ENCODE peak calls at places on chromosomes 13 and 19, in seven cellular contexts. N, D, V, O, S, R and G are unnamed samples.

GRCh38 chr13:48043789-48044503 is 6.4 kb downstream of the NUDT15 start:
- DNase-seq in O (no peak), S (peak; percentile 53), R (no peak), D (no peak), V (peak; percentile 56), N (no peak), G (no peak)

GRCh38 chr13:99289674-99290337 is 17.4 kb downstream of the GPR183 start:
- DNase-seq in N (no peak), S (no peak), D (no peak), O (no peak), V (no peak), R (no peak), G (no peak)

GRCh38 chr13:52644108-52644507 is 1.9 kb downstream of the HNRNPA1L2 start:
- DNase-seq in V (no peak), R (no peak), S (no peak), D (no peak), O (no peak), N (no peak), G (no peak)

GRCh38 chr19:37931941-37932655 is 25.1 kb downstream of the SIPA1L3 start:
- DNase-seq in O (peak; percentile 87), R (peak; percentile 70), V (peak; percentile 99), D (peak; percentile 79), N (peak; percentile 80), S (no peak), G (peak; percentile 67)

GRCh38 chr13:37209621-37210020 is 104.2 kb upstream of the CSNK1A1L start:
- DNase-seq in D (peak; percentile 7), N (no peak), R (no peak), O (no peak), S (no peak), V (no peak), G (no peak)

GRCh38 chr19:51714848-51715247 is 8.9 kb downstream of the HAS1 start:
- DNase-seq in N (no peak), S (no peak), O (no peak), V (no peak), R (no peak), D (peak; percentile 34), G (no peak)

GRCh38 chr13:76086729-76087128 is 450.6 kb downstream of the LMO7 start:
- DNase-seq in O (no peak), N (no peak), R (no peak), D (no peak), S (no peak), V (no peak), G (no peak)

GRCh38 chr13:109940637-109941036 is 154.3 kb upstream of the IRS2 start:
- DNase-seq in R (no peak), V (no peak), S (no peak), D (no peak), O (no peak), N (no peak), G (no peak)

GRCh38 chr19:29662604-29663404 is 2.5 kb upstream of the PLEKHF1 start:
- DNase-seq in S (peak; percentile 95), V (peak; percentile 75), D (no peak), N (no peak), R (peak; percentile 58), O (peak; percentile 79), G (no peak)

GRCh38 chr19:2040647-2041435 is 10.2 kb downstream of the MKNK2 start:
- DNase-seq in N (no peak), O (peak; percentile 53), R (no peak), D (no peak), V (no peak), S (no peak), G (no peak)

GRCh38 chr19:34075661-34076091 is 96.6 kb upstream of the LSM14A start:
- DNase-seq in S (no peak), D (peak; percentile 8), O (no peak), V (peak; percentile 7), R (no peak), N (no peak), G (no peak)